ENCODE peak calls at places on chromosomes 13 and 19, in ten cellular contexts. E is stimulated activated CD4-positive, alpha-beta T cell treated with anti-CD3 and anti-CD28 coated beads, Interleukin-2, amount 100 ng/mL, for 48 hours; P is endothelial cell of umbilical vein; S is T-helper 1 cell; N is activated T-helper 1 cell treated with anti-CD3 and anti-CD28 coated beads, Interleukin-2, amount 50 U/mL, for 16 hours; B is GM06990; I is amygdala; V is activated T-cell treated with anti-CD3 and anti-CD28 coated beads, Interleukin-2, amount 50 U/mL, for 72 hours; R is T-helper 2 cell; W is ACHN. G is an unnamed sample.

GRCh38 chr19:32364040-32364439 is 18.6 kb downstream of the ZNF507 start:
- DNase-seq in V (no peak), P (no peak), N (no peak), R (no peak), E (no peak), W (no peak), B (no peak), S (no peak), I (no peak), G (no peak)

GRCh38 chr19:17244618-17245534 is 843 bp downstream of the NR2F6 start:
- DNase-seq in B (no peak), I (no peak), R (no peak), S (no peak), V (no peak), W (no peak), P (no peak), N (no peak), E (no peak), G (no peak)

GRCh38 chr19:11375143-11375948 is 880 bp downstream of the SWSAP1 start:
- DNase-seq in S (peak), P (peak), N (peak), I (no peak), V (peak), W (peak), R (peak), B (peak), E (no peak), G (peak)

GRCh38 chr13:31369213-31369612 is 169.4 kb downstream of the B3GLCT start:
- DNase-seq in E (no peak), P (no peak), S (no peak), N (no peak), W (no peak), V (no peak), B (no peak), R (no peak), I (no peak), G (no peak)

GRCh38 chr13:36965767-36966166 is 33.4 kb downstream of the ALG5 start:
- DNase-seq in R (no peak), N (no peak), S (no peak), V (no peak), W (peak), B (no peak), P (peak), I (no peak), E (no peak), G (no peak)

GRCh38 chr19:7515471-7516226 is at the start of gene ZNF358:
- DNase-seq in I (peak), B (peak), S (no peak), N (peak), P (peak), E (no peak), W (peak), R (peak), V (peak), G (peak)

GRCh38 chr13:110914293-110915056 is 394 bp downstream of the ANKRD10 start:
- DNase-seq in S (peak), N (peak), P (peak), V (peak), I (no peak), W (peak), R (peak), E (peak), B (peak), G (peak)

GRCh38 chr19:51375504-51376221 is 3.2 kb upstream of the NKG7 start:
- DNase-seq in R (peak), P (no peak), S (no peak), W (no peak), E (no peak), B (peak), N (no peak), I (no peak), V (peak), G (no peak)

GRCh38 chr13:111114362-111115050 is 604 bp upstream of the ARHGEF7 start:
- DNase-seq in S (no peak), V (peak), E (no peak), I (no peak), R (peak), W (no peak), B (peak), N (no peak), P (peak), G (peak)

GRCh38 chr19:45125975-45126493 is 33.1 kb downstream of the PPP1R37 start:
- DNase-seq in I (no peak), P (peak), B (peak), W (peak), V (peak), E (peak), R (peak), N (peak), S (peak), G (peak)

GRCh38 chr19:1445185-1445931 is 4.6 kb upstream of the APC2 start:
- DNase-seq in R (peak), P (peak), V (peak), S (peak), W (peak), E (peak), B (peak), I (peak), N (peak), G (peak)

GRCh38 chr13:40149611-40150283 is 494.3 kb downstream of the COG6 start:
- DNase-seq in P (peak), S (no peak), B (no peak), E (no peak), N (no peak), V (no peak), R (no peak), I (no peak), W (peak), G (no peak)

GRCh38 chr13:82688400-82688999 is 1193.8 kb downstream of the SLITRK1 start:
- DNase-seq in B (no peak), V (no peak), I (no peak), N (no peak), E (no peak), S (no peak), W (peak), R (peak), P (peak), G (peak)

GRCh38 chr13:42814868-42815267 is 33.5 kb downstream of the FAM216B start:
- DNase-seq in I (no peak), S (no peak), P (no peak), V (no peak), B (no peak), E (no peak), W (no peak), R (no peak), N (no peak), G (no peak)

GRCh38 chr13:47932953-47933687 is 68.0 kb downstream of the SUCLA2 start:
- DNase-seq in W (no peak), V (no peak), S (no peak), I (no peak), B (no peak), R (no peak), P (no peak), N (no peak), E (no peak), G (no peak)

GRCh38 chr13:114313061-114313860 is 1.0 kb upstream of the CHAMP1 start:
- DNase-seq in P (peak), V (peak), N (no peak), I (no peak), S (no peak), B (peak), R (peak), E (peak), W (peak), G (peak)

GRCh38 chr13:42071667-42072419 is 23.4 kb downstream of the DGKH start:
- DNase-seq in W (no peak), S (no peak), R (peak), V (no peak), E (no peak), B (no peak), I (no peak), P (no peak), N (no peak), G (no peak)

GRCh38 chr19:38250821-38251563 is 5.2 kb downstream of the PPP1R14A start:
- DNase-seq in R (no peak), P (no peak), E (no peak), B (no peak), W (no peak), N (no peak), V (no peak), S (no peak), I (peak), G (no peak)

GRCh38 chr13:110506859-110507566 is 54.5 kb downstream of the RAB20 start:
- DNase-seq in I (no peak), B (no peak), V (no peak), W (no peak), E (no peak), R (no peak), N (no peak), P (peak), S (no peak), G (no peak)

GRCh38 chr13:44818428-44818827 is 170.8 kb downstream of the NUFIP1 start:
- DNase-seq in N (no peak), W (peak), V (no peak), P (no peak), B (no peak), R (no peak), I (no peak), S (no peak), E (no peak), G (no peak)

GRCh38 chr19:58409010-58409790 is 751 bp downstream of the ZNF584 start:
- DNase-seq in P (peak), B (no peak), W (peak), S (no peak), V (peak), E (no peak), I (no peak), R (peak), N (no peak), G (peak)

GRCh38 chr13:31413531-31413930 is 213.8 kb downstream of the B3GLCT start:
- DNase-seq in B (no peak), P (no peak), I (no peak), V (no peak), N (no peak), R (no peak), E (no peak), W (no peak), S (no peak), G (no peak)

GRCh38 chr13:32859893-32860292 is 156.3 kb upstream of the KL start:
- DNase-seq in R (no peak), V (no peak), N (no peak), E (no peak), S (no peak), W (no peak), I (no peak), B (no peak), P (no peak), G (no peak)

GRCh38 chr13:92303428-92303827 is 905.0 kb downstream of the GPC5 start:
- DNase-seq in E (no peak), V (no peak), B (no peak), N (no peak), W (no peak), S (no peak), R (no peak), P (no peak), I (no peak), G (no peak)

G was measured in GM20000.